ENCODE peak calls at places on chromosome 6, in eight cellular contexts. M is right cardiac atrium, C is T-cell, H is lung, Z is aorta, D is omental fat pad, N is Right ventricle myocardium superior, Q is natural killer cell. I is an unnamed sample.

GRCh38 chr6:29519291-29520010 is 31.7 kb upstream of the MAS1L start:
- ATAC-seq in N (no peak), Q (no peak), Z (no peak), D (no peak), M (no peak), C (no peak), H (no peak), I (no peak)

GRCh38 chr6:127190552-127190951 is 72.1 kb downstream of the RSPO3 start:
- ATAC-seq in Z (peak), C (no peak), H (no peak), M (no peak), Q (no peak), N (peak), D (no peak), I (no peak)

GRCh38 chr6:4399656-4400055 is 264.3 kb upstream of the ECI2 start:
- ATAC-seq in Z (no peak), D (no peak), H (no peak), C (no peak), N (no peak), Q (no peak), M (no peak), I (no peak)

GRCh38 chr6:108116424-108116780 is 41.9 kb upstream of the OSTM1 start:
- ATAC-seq in D (no peak), M (no peak), Q (no peak), Z (no peak), H (no peak), C (no peak), N (no peak), I (no peak)

GRCh38 chr6:21163110-21163837 is 430.3 kb upstream of the SOX4 start:
- ATAC-seq in C (no peak), D (no peak), Q (no peak), H (no peak), M (no peak), N (no peak), Z (no peak), I (no peak)

GRCh38 chr6:140105857-140106256 is 731.4 kb upstream of the CITED2 start:
- ATAC-seq in N (peak), D (no peak), H (no peak), C (no peak), M (no peak), Z (no peak), Q (no peak), I (no peak)

GRCh38 chr6:72963946-72964345 is 261.4 kb downstream of the KHDC1L start:
- ATAC-seq in H (no peak), D (no peak), N (no peak), Z (no peak), C (no peak), Q (no peak), M (no peak), I (no peak)

GRCh38 chr6:165767228-165767627 is 104.2 kb upstream of the PDE10A start:
- ATAC-seq in N (no peak), Z (no peak), M (no peak), D (no peak), H (no peak), C (no peak), Q (no peak), I (no peak)

GRCh38 chr6:79684821-79685220 is 53.7 kb downstream of the SH3BGRL2 start:
- ATAC-seq in Q (no peak), Z (no peak), H (no peak), C (no peak), D (no peak), N (no peak), M (no peak), I (no peak)

GRCh38 chr6:43265564-43265963 is 22.3 kb downstream of the TTBK1 start:
- ATAC-seq in C (no peak), D (no peak), M (no peak), Z (no peak), N (no peak), H (no peak), Q (no peak), I (no peak)

GRCh38 chr6:87754828-87755227 is 52.8 kb upstream of the AKIRIN2 start:
- ATAC-seq in Q (no peak), C (no peak), D (no peak), M (no peak), H (no peak), Z (no peak), N (no peak), I (no peak)

GRCh38 chr6:31736026-31736767 is at the start of gene CLIC1:
- ATAC-seq in M (peak), N (peak), Q (peak), H (peak), C (peak), Z (peak), D (peak), I (peak)

GRCh38 chr6:10347561-10348327 is 67.1 kb downstream of the TFAP2A start:
- ATAC-seq in D (no peak), M (no peak), Q (no peak), C (no peak), N (no peak), H (no peak), Z (no peak), I (no peak)

GRCh38 chr6:133062077-133062476 is 179.1 kb upstream of the EYA4 start:
- ATAC-seq in H (no peak), Q (no peak), M (peak), C (no peak), Z (no peak), N (peak), D (peak), I (peak)

GRCh38 chr6:159074120-159074684 is 29.4 kb upstream of the TAGAP start:
- ATAC-seq in D (no peak), H (no peak), Q (no peak), Z (no peak), N (peak), M (peak), C (no peak), I (no peak)

GRCh38 chr6:45535933-45536332 is 158.2 kb upstream of the SUPT3H start:
- ATAC-seq in M (no peak), Z (no peak), D (no peak), N (no peak), Q (no peak), H (no peak), C (no peak), I (no peak)

GRCh38 chr6:131831392-131831791 is 23.6 kb downstream of the ENPP1 start:
- ATAC-seq in M (no peak), C (no peak), H (no peak), Q (no peak), N (no peak), Z (peak), D (no peak), I (no peak)

GRCh38 chr6:121491576-121491975 is 56.1 kb downstream of the GJA1 start:
- ATAC-seq in H (no peak), D (no peak), C (no peak), M (no peak), Z (no peak), N (no peak), Q (no peak), I (no peak)

GRCh38 chr6:490251-491037 is 98.9 kb downstream of the IRF4 start:
- ATAC-seq in H (no peak), C (peak), Q (peak), N (no peak), Z (no peak), M (no peak), D (no peak), I (no peak)

GRCh38 chr6:43937236-43938177 is 167.5 kb downstream of the VEGFA start:
- ATAC-seq in C (no peak), Q (no peak), Z (no peak), H (peak), M (peak), D (no peak), N (peak), I (no peak)

GRCh38 chr6:89979473-89980119 is 85.3 kb downstream of the GJA10 start:
- ATAC-seq in C (no peak), Z (no peak), D (no peak), M (no peak), N (no peak), H (no peak), Q (no peak), I (no peak)

GRCh38 chr6:978937-979685 is 286.2 kb upstream of the EXOC2 start:
- ATAC-seq in M (no peak), Z (no peak), Q (no peak), D (no peak), C (no peak), H (no peak), N (no peak), I (no peak)

GRCh38 chr6:37667050-37667814 is 30.5 kb downstream of the MDGA1 start:
- ATAC-seq in Q (no peak), Z (no peak), H (no peak), D (no peak), M (no peak), C (no peak), N (no peak), I (no peak)

GRCh38 chr6:40419881-40420705 is 167.1 kb downstream of the LRFN2 start:
- ATAC-seq in Z (no peak), Q (peak), C (peak), M (no peak), D (no peak), N (no peak), H (no peak), I (no peak)

GRCh38 chr6:20117474-20117873 is 94.8 kb downstream of the MBOAT1 start:
- ATAC-seq in H (no peak), N (no peak), C (no peak), Z (no peak), Q (no peak), M (no peak), D (no peak), I (no peak)

GRCh38 chr6:84606860-84607259 is 157.5 kb downstream of the TBX18 start:
- ATAC-seq in C (no peak), N (no peak), Q (no peak), H (no peak), Z (no peak), M (no peak), D (no peak), I (no peak)

GRCh38 chr6:33847078-33847477 is 43.3 kb upstream of the MLN start:
- ATAC-seq in M (no peak), D (no peak), N (no peak), Q (no peak), Z (no peak), C (no peak), H (no peak), I (no peak)

GRCh38 chr6:157126183-157127098 is 196.9 kb downstream of the TMEM242 start:
- ATAC-seq in N (no peak), Z (no peak), D (no peak), H (no peak), M (no peak), Q (no peak), C (no peak), I (no peak)

GRCh38 chr6:38806271-38806670 is 91.2 kb downstream of the DNAH8 start:
- ATAC-seq in Z (no peak), Q (no peak), N (no peak), H (no peak), D (no peak), C (no peak), M (no peak), I (no peak)

GRCh38 chr6:29130644-29131043 is 22.8 kb downstream of the OR2J3 start:
- ATAC-seq in D (no peak), N (no peak), C (no peak), H (no peak), Q (no peak), M (no peak), Z (no peak), I (no peak)

GRCh38 chr6:134544737-134545136 is 226.8 kb upstream of the SGK1 start:
- ATAC-seq in C (no peak), M (no peak), Q (no peak), D (no peak), H (no peak), Z (no peak), N (no peak), I (no peak)

GRCh38 chr6:54886932-54887584 is 40.5 kb downstream of the FAM83B start:
- ATAC-seq in C (no peak), Q (no peak), D (no peak), M (no peak), N (no peak), H (no peak), Z (no peak), I (no peak)

GRCh38 chr6:145349950-145350510 is 385.3 kb downstream of the EPM2A start:
- ATAC-seq in D (no peak), H (no peak), C (no peak), N (peak), Q (no peak), M (no peak), Z (no peak), I (no peak)

GRCh38 chr6:28266962-28267694 is at the start of gene ZSCAN26:
- ATAC-seq in H (peak), C (peak), N (peak), M (peak), D (peak), Q (peak), Z (peak), I (peak)

GRCh38 chr6:8889514-8889913 is 454.2 kb upstream of the SLC35B3 start:
- ATAC-seq in Q (no peak), Z (no peak), C (no peak), N (no peak), M (no peak), H (no peak), D (no peak), I (no peak)

GRCh38 chr6:170436209-170436809 is 116.8 kb downstream of the PSMB1 start:
- ATAC-seq in D (no peak), N (no peak), Z (no peak), C (no peak), M (no peak), H (no peak), Q (no peak), I (no peak)

GRCh38 chr6:5084192-5084786 is 852 bp upstream of the PPP1R3G start:
- ATAC-seq in H (peak), M (peak), N (peak), Z (peak), D (peak), Q (no peak), C (no peak), I (peak)